ENCODE peak calls at places on chromosomes 1 and 21, in four cellular contexts. L is iris pigment epithelial cell, K is NCI-H1105, U is MV-4-11. P is an unnamed sample.
A peak's percentile ranks its signal among the peaks of the same experiment; 100 is the strongest.

GRCh38 chr1:1938613-1939295 is 19.7 kb upstream of the TMEM52 start:
- DNase-seq in L (no peak), K (no peak), U (no peak), P (no peak)

GRCh38 chr1:183349201-183349711 is 68.9 kb downstream of the NMNAT2 start:
- DNase-seq in L (peak; percentile 34), K (no peak), U (no peak), P (no peak)

GRCh38 chr1:81876901-81877750 is 76.4 kb downstream of the ADGRL2 start:
- DNase-seq in L (peak; percentile 67), K (no peak), U (no peak), P (no peak)

GRCh38 chr1:237470712-237471310 is 419.9 kb downstream of the ZP4 start:
- DNase-seq in L (no peak), K (peak; percentile 34), U (peak; percentile 40), P (no peak)

GRCh38 chr21:38766987-38767722 is 38.6 kb upstream of the ETS2 start:
- DNase-seq in L (no peak), K (no peak), U (peak; percentile 79), P (no peak)

GRCh38 chr1:25993197-25993951 is 4.5 kb downstream of the PAFAH2 start:
- DNase-seq in L (no peak), K (no peak), U (no peak), P (no peak)

GRCh38 chr1:18217398-18218043 is 109.9 kb downstream of the IGSF21 start:
- DNase-seq in L (peak; percentile 3), K (no peak), U (peak; percentile 31), P (no peak)

GRCh38 chr1:245168090-245168489 is 13.3 kb downstream of the KIF26B start:
- DNase-seq in L (no peak), K (no peak), U (peak; percentile 75), P (no peak)

GRCh38 chr1:230431517-230431916 is 5.4 kb upstream of the PGBD5 start:
- DNase-seq in L (no peak), K (no peak), U (no peak), P (no peak)